ENCODE peak calls at places on chromosomes 7 and 10, in seven cellular contexts. T is retinal pigment epithelial cell; Y is activated naive CD4-positive, alpha-beta T cell treated with anti-CD3 and anti-CD28 coated beads, Interleukin-2, amount 10 ng/mL, durations not matched to agents 7 days and 5 days; A is NCI-H1105 treated with DMSO at 0.1 percent for 48 hours; S is A549; X is renal cortical epithelial cell; M is activated effector memory CD4-positive, alpha-beta T cell treated with anti-CD3 and anti-CD28 coated beads, Interleukin-2, amount 50 U/mL, for 16 hours. E is an unnamed sample.

GRCh38 chr10:49055231-49055850 is 60.0 kb downstream of the VSTM4 start:
- DNase-seq in T (no peak), Y (no peak), A (no peak), S (no peak), X (no peak), M (no peak), E (no peak)

GRCh38 chr10:17115683-17116082 is 13.9 kb downstream of the CUBN start:
- DNase-seq in T (no peak), Y (no peak), A (no peak), S (peak; percentile 50), X (peak; percentile 49), M (no peak), E (no peak)

GRCh38 chr7:107712025-107712424 is 31.9 kb upstream of the CBLL1 start:
- DNase-seq in T (no peak), Y (no peak), A (peak; percentile 80), S (no peak), X (no peak), M (no peak), E (no peak)

GRCh38 chr10:110220383-110220782 is 13.0 kb downstream of the MXI1 start:
- DNase-seq in T (no peak), Y (no peak), A (no peak), S (no peak), X (no peak), M (no peak), E (peak; percentile 62)

GRCh38 chr10:118721005-118721876 is 33.5 kb downstream of the CACUL1 start:
- DNase-seq in T (no peak), Y (peak; percentile 73), A (peak; percentile 23), S (peak; percentile 31), X (peak; percentile 61), M (peak; percentile 70), E (no peak)

GRCh38 chr7:138885383-138886147 is 87.6 kb upstream of the ATP6V0A4 start:
- DNase-seq in T (no peak), Y (no peak), A (no peak), S (no peak), X (no peak), M (peak; percentile 61), E (no peak)

GRCh38 chr7:137086896-137087295 is 218.4 kb downstream of the CHRM2 start:
- DNase-seq in T (no peak), Y (no peak), A (no peak), S (no peak), X (no peak), M (no peak), E (no peak)

GRCh38 chr10:11468126-11468742 is 143.2 kb downstream of the USP6NL start:
- DNase-seq in T (peak; percentile 58), Y (no peak), A (no peak), S (no peak), X (peak; percentile 57), M (no peak), E (no peak)

E was measured in aorta.